ENCODE peak calls at places on chromosomes 5 and 9, in four cellular contexts. One of them, this sample, is unnamed.

GRCh38 chr5:18745988-18746615 is 1111.8 kb downstream of the TAF11L14 start:
- DNase-seq in ovary: no peak
- DNase-seq in MV-4-11: peak
- DNase-seq in NCI-H1105: peak
- DNase-seq in this sample: peak

GRCh38 chr9:114905160-114905940 is 25.0 kb downstream of the TNFSF8 start:
- DNase-seq in ovary: no peak
- DNase-seq in MV-4-11: no peak
- DNase-seq in NCI-H1105: peak
- DNase-seq in this sample: peak

GRCh38 chr9:131422241-131422792 is 28.4 kb downstream of the PRRC2B start:
- DNase-seq in MV-4-11: no peak
- DNase-seq in ovary: peak
- DNase-seq in NCI-H1105: no peak
- DNase-seq in this sample: no peak

GRCh38 chr5:146041180-146041789 is 64.1 kb downstream of the PLAC8L1 start:
- DNase-seq in MV-4-11: no peak
- DNase-seq in NCI-H1105: no peak
- DNase-seq in ovary: no peak
- DNase-seq in this sample: no peak

GRCh38 chr5:179699640-179700298 is 1.0 kb downstream of the CANX start:
- DNase-seq in NCI-H1105: no peak
- DNase-seq in MV-4-11: no peak
- DNase-seq in ovary: no peak
- DNase-seq in this sample: no peak

GRCh38 chr5:81826128-81826527 is 75.2 kb upstream of the SSBP2 start:
- DNase-seq in NCI-H1105: no peak
- DNase-seq in ovary: no peak
- DNase-seq in MV-4-11: no peak
- DNase-seq in this sample: no peak

GRCh38 chr9:36332006-36332405 is 68.1 kb downstream of the RNF38 start:
- DNase-seq in NCI-H1105: no peak
- DNase-seq in ovary: no peak
- DNase-seq in MV-4-11: no peak
- DNase-seq in this sample: no peak

GRCh38 chr9:134435527-134436355 is 109.5 kb downstream of the RXRA start:
- DNase-seq in ovary: no peak
- DNase-seq in MV-4-11: no peak
- DNase-seq in NCI-H1105: no peak
- DNase-seq in this sample: no peak

GRCh38 chr9:123637940-123638634 is 282.1 kb downstream of the CRB2 start:
- DNase-seq in MV-4-11: peak
- DNase-seq in NCI-H1105: no peak
- DNase-seq in ovary: no peak
- DNase-seq in this sample: peak

GRCh38 chr5:107563957-107564544 is 106.7 kb downstream of the EFNA5 start:
- DNase-seq in MV-4-11: no peak
- DNase-seq in ovary: no peak
- DNase-seq in NCI-H1105: no peak
- DNase-seq in this sample: no peak

GRCh38 chr5:68345166-68345565 is 129.6 kb downstream of the PIK3R1 start:
- DNase-seq in NCI-H1105: no peak
- DNase-seq in ovary: no peak
- DNase-seq in MV-4-11: no peak
- DNase-seq in this sample: no peak

GRCh38 chr5:160434022-160434531 is 12.4 kb downstream of the PTTG1 start:
- DNase-seq in ovary: no peak
- DNase-seq in MV-4-11: no peak
- DNase-seq in NCI-H1105: peak
- DNase-seq in this sample: peak